ENCODE peak calls at places on chromosomes 6 and 20, in nine cellular contexts. P is EL; J is heart right ventricle; B is AG04449; I is HS-5; K is activated CD8-positive, alpha-beta memory T cell treated with anti-CD3 and anti-CD28 coated beads, Interleukin-2, amount 10 ng/mL, durations not matched to agents 7 days and 5 days; T is NCI-H510A treated with DMSO at 0.1 percent for 48 hours; H is HL-60; G is HuH-7.5. X is an unnamed sample.

GRCh38 chr6:122669418-122669817 is 59.2 kb downstream of the PKIB start:
- DNase-seq in K (no peak), I (no peak), H (no peak), T (no peak), B (no peak), G (no peak), P (no peak), J (no peak), X (no peak)

GRCh38 chr6:81770395-81770794 is 17.9 kb upstream of the TENT5A start:
- DNase-seq in H (no peak), I (no peak), T (no peak), B (no peak), K (no peak), J (no peak), G (no peak), P (no peak), X (no peak)

GRCh38 chr6:18601515-18602035 is 214.4 kb downstream of the RNF144B start:
- DNase-seq in H (no peak), K (no peak), T (no peak), P (no peak), B (no peak), J (no peak), G (no peak), I (no peak), X (no peak)

GRCh38 chr6:7909323-7910276 is 988 bp downstream of the TXNDC5 start:
- DNase-seq in J (peak), T (peak), B (no peak), K (peak), H (no peak), P (peak), G (peak), I (peak), X (no peak)

GRCh38 chr20:63740070-63740500 is 509 bp downstream of the SLC2A4RG start:
- DNase-seq in G (peak), T (no peak), P (peak), H (peak), J (no peak), K (peak), B (no peak), I (no peak), X (no peak)

GRCh38 chr6:160992323-160993314 is 1.1 kb downstream of the MAP3K4 start:
- DNase-seq in G (peak), I (no peak), B (no peak), P (peak), K (peak), H (peak), J (peak), T (peak), X (no peak)

GRCh38 chr6:56450882-56451739 is 191.6 kb downstream of the DST start:
- DNase-seq in K (no peak), P (no peak), G (no peak), T (no peak), B (peak), H (no peak), J (peak), I (no peak), X (no peak)

GRCh38 chr6:49766762-49767161 is 20.3 kb downstream of the PGK2 start:
- DNase-seq in K (no peak), P (no peak), I (no peak), G (no peak), J (no peak), T (no peak), H (no peak), B (no peak), X (no peak)

GRCh38 chr20:20864346-20865096 is 152.1 kb upstream of the RALGAPA2 start:
- DNase-seq in H (no peak), I (no peak), T (peak), J (no peak), B (no peak), P (no peak), K (no peak), G (no peak), X (no peak)

GRCh38 chr6:81750201-81750600 is 2.3 kb downstream of the TENT5A start:
- DNase-seq in B (no peak), I (no peak), H (no peak), T (no peak), P (no peak), K (no peak), J (no peak), G (no peak), X (no peak)

GRCh38 chr6:169620171-169621125 is 81.4 kb downstream of the WDR27 start:
- DNase-seq in P (peak), T (no peak), J (no peak), B (no peak), G (no peak), I (peak), K (no peak), H (no peak), X (no peak)

GRCh38 chr6:116047173-116047933 is 13.3 kb downstream of the FRK start:
- DNase-seq in K (no peak), J (no peak), B (no peak), G (no peak), I (no peak), T (no peak), H (no peak), P (peak), X (no peak)

GRCh38 chr20:15362849-15363248 is 1025.4 kb upstream of the FLRT3 start:
- DNase-seq in G (no peak), T (no peak), P (no peak), B (no peak), H (no peak), J (no peak), I (no peak), K (no peak), X (no peak)

GRCh38 chr6:7765575-7766325 is 39.9 kb downstream of the BMP6 start:
- DNase-seq in I (no peak), P (peak), B (no peak), K (no peak), T (no peak), J (no peak), H (no peak), G (no peak), X (no peak)

GRCh38 chr20:1171461-1172093 is 13.2 kb downstream of the TMEM74B start:
- DNase-seq in K (peak), B (no peak), T (no peak), H (no peak), I (no peak), J (no peak), G (peak), P (peak), X (no peak)

GRCh38 chr6:157229733-157230132 is 93.6 kb downstream of the TMEM242 start:
- DNase-seq in H (no peak), B (no peak), I (no peak), T (peak), K (no peak), P (no peak), J (no peak), G (no peak), X (no peak)

GRCh38 chr20:24465168-24465567 is 4.3 kb upstream of the SYNDIG1 start:
- DNase-seq in J (peak), K (no peak), G (no peak), H (no peak), B (no peak), T (no peak), I (no peak), P (no peak), X (no peak)

X was measured in tibial nerve.